ENCODE peak calls at places on chromosomes 12 and 14, in ten cellular contexts. N, L, Y, O, T, G, M, F, I and K are unnamed samples.

GRCh38 chr12:49105504-49106120 is 5.0 kb downstream of the LMBR1L start:
- DNase-seq in N (no peak), L (no peak), Y (no peak), O (no peak), T (no peak), G (no peak), M (no peak), F (no peak), I (no peak), K (peak)

GRCh38 chr12:45336762-45337596 is 121.1 kb downstream of the ANO6 start:
- DNase-seq in N (no peak), L (no peak), Y (peak), O (peak), T (no peak), G (no peak), M (no peak), F (no peak), I (peak), K (peak)

GRCh38 chr12:58176296-58176869 is 235.0 kb downstream of the ATP23 start:
- DNase-seq in N (no peak), L (no peak), Y (no peak), O (peak), T (no peak), G (peak), M (no peak), F (no peak), I (peak), K (peak)

GRCh38 chr12:107684990-107685359 is 624 bp upstream of the PWP1 start:
- DNase-seq in N (no peak), L (no peak), Y (peak), O (peak), T (peak), G (no peak), M (no peak), F (no peak), I (peak), K (peak)

GRCh38 chr14:52402812-52403526 is 88.9 kb downstream of the PTGER2 start:
- DNase-seq in N (no peak), L (no peak), Y (no peak), O (peak), T (peak), G (no peak), M (no peak), F (no peak), I (no peak), K (no peak)

GRCh38 chr12:57372233-57372632 is 58.6 kb downstream of the R3HDM2 start:
- DNase-seq in N (no peak), L (no peak), Y (no peak), O (peak), T (no peak), G (no peak), M (no peak), F (no peak), I (no peak), K (peak)

GRCh38 chr12:127688901-127689428 is 578.0 kb upstream of the TMEM132C start:
- DNase-seq in N (no peak), L (no peak), Y (no peak), O (no peak), T (no peak), G (no peak), M (no peak), F (no peak), I (no peak), K (no peak)

GRCh38 chr12:94941440-94941862 is 62.0 kb downstream of the NDUFA12 start:
- DNase-seq in N (peak), L (no peak), Y (no peak), O (peak), T (peak), G (no peak), M (no peak), F (no peak), I (peak), K (peak)

GRCh38 chr12:79187032-79187431 is 322.5 kb downstream of the SYT1 start:
- DNase-seq in N (no peak), L (no peak), Y (peak), O (no peak), T (no peak), G (no peak), M (no peak), F (no peak), I (no peak), K (no peak)

GRCh38 chr14:70897475-70897874 is 9.8 kb upstream of the PCNX1 start:
- DNase-seq in N (no peak), L (no peak), Y (no peak), O (peak), T (no peak), G (no peak), M (no peak), F (no peak), I (peak), K (no peak)

GRCh38 chr14:68730811-68731425 is 61.9 kb downstream of the ZFP36L1 start:
- DNase-seq in N (no peak), L (no peak), Y (no peak), O (no peak), T (no peak), G (no peak), M (peak), F (no peak), I (no peak), K (no peak)

GRCh38 chr12:87586158-87586557 is 443.0 kb downstream of the C12orf50 start:
- DNase-seq in N (no peak), L (no peak), Y (no peak), O (no peak), T (no peak), G (no peak), M (no peak), F (no peak), I (no peak), K (no peak)

GRCh38 chr14:90820958-90821357 is 4.7 kb upstream of the TTC7B start:
- DNase-seq in N (peak), L (no peak), Y (peak), O (peak), T (peak), G (peak), M (no peak), F (no peak), I (no peak), K (no peak)

GRCh38 chr12:101455685-101456084 is 19.5 kb upstream of the SPIC start:
- DNase-seq in N (no peak), L (no peak), Y (no peak), O (no peak), T (peak), G (no peak), M (no peak), F (no peak), I (no peak), K (no peak)

GRCh38 chr12:39395866-39396265 is 47.1 kb downstream of the KIF21A start:
- DNase-seq in N (no peak), L (no peak), Y (no peak), O (no peak), T (no peak), G (no peak), M (no peak), F (no peak), I (peak), K (no peak)

GRCh38 chr14:56004807-56005579 is 113.2 kb upstream of the PELI2 start:
- DNase-seq in N (no peak), L (peak), Y (no peak), O (peak), T (peak), G (peak), M (no peak), F (no peak), I (peak), K (no peak)

GRCh38 chr14:69716483-69717187 is 50.3 kb upstream of the SRSF5 start:
- DNase-seq in N (no peak), L (no peak), Y (peak), O (peak), T (peak), G (peak), M (no peak), F (no peak), I (peak), K (peak)

GRCh38 chr12:52358575-52359350 is 8.5 kb downstream of the KRT85 start:
- DNase-seq in N (no peak), L (no peak), Y (peak), O (peak), T (no peak), G (no peak), M (no peak), F (no peak), I (no peak), K (no peak)

GRCh38 chr12:71024827-71025226 is 104.3 kb upstream of the PTPRR start:
- DNase-seq in N (no peak), L (no peak), Y (no peak), O (no peak), T (no peak), G (no peak), M (no peak), F (no peak), I (no peak), K (no peak)

GRCh38 chr12:34397591-34398365 is 375.5 kb downstream of the ALG10 start:
- DNase-seq in N (no peak), L (peak), Y (no peak), O (no peak), T (no peak), G (no peak), M (no peak), F (peak), I (no peak), K (no peak)

GRCh38 chr14:31777312-31777711 is 216.1 kb downstream of the NUBPL start:
- DNase-seq in N (no peak), L (no peak), Y (no peak), O (no peak), T (no peak), G (no peak), M (no peak), F (no peak), I (no peak), K (no peak)

GRCh38 chr14:50452979-50453705 is 56.5 kb upstream of the CDKL1 start:
- DNase-seq in N (no peak), L (no peak), Y (no peak), O (peak), T (no peak), G (peak), M (no peak), F (no peak), I (peak), K (no peak)

GRCh38 chr12:98417303-98417702 is 98.1 kb upstream of the TMPO start:
- DNase-seq in N (no peak), L (no peak), Y (no peak), O (no peak), T (no peak), G (no peak), M (no peak), F (no peak), I (no peak), K (no peak)

GRCh38 chr12:74816398-74817175 is 279.0 kb downstream of the ATXN7L3B start:
- DNase-seq in N (no peak), L (no peak), Y (no peak), O (no peak), T (no peak), G (no peak), M (no peak), F (no peak), I (no peak), K (no peak)

GRCh38 chr14:51457858-51458562 is 193.7 kb upstream of the FRMD6 start:
- DNase-seq in N (no peak), L (no peak), Y (no peak), O (no peak), T (no peak), G (no peak), M (no peak), F (no peak), I (no peak), K (no peak)

GRCh38 chr12:52604859-52605258 is 3.6 kb upstream of the KRT72 start:
- DNase-seq in N (no peak), L (no peak), Y (no peak), O (no peak), T (peak), G (no peak), M (no peak), F (no peak), I (no peak), K (no peak)

GRCh38 chr12:1220127-1221092 is 229.4 kb downstream of the ERC1 start:
- DNase-seq in N (no peak), L (peak), Y (no peak), O (no peak), T (no peak), G (no peak), M (no peak), F (no peak), I (no peak), K (no peak)

GRCh38 chr12:99498756-99499155 is 148.8 kb upstream of the GARIN6 start:
- DNase-seq in N (no peak), L (no peak), Y (no peak), O (peak), T (no peak), G (peak), M (no peak), F (no peak), I (peak), K (no peak)

GRCh38 chr14:76647699-76648298 is 113.5 kb upstream of the VASH1 start:
- DNase-seq in N (no peak), L (no peak), Y (peak), O (peak), T (peak), G (peak), M (no peak), F (no peak), I (peak), K (peak)

GRCh38 chr14:65961004-65961403 is 525.2 kb upstream of the CCDC196 start:
- DNase-seq in N (peak), L (peak), Y (peak), O (peak), T (peak), G (no peak), M (peak), F (no peak), I (peak), K (peak)

GRCh38 chr12:11822071-11822818 is 172.8 kb downstream of the ETV6 start:
- DNase-seq in N (peak), L (no peak), Y (peak), O (peak), T (peak), G (peak), M (no peak), F (no peak), I (peak), K (peak)